ENCODE peak calls at places on chromosomes 5 and 9, in nine cellular contexts. D is CD8-positive, alpha-beta T cell; T is lower lobe of right lung; V is WERI-Rb-1; H is PC-3; J is right cardiac atrium; A is psoas muscle; L is IMR-90; U is PC-9. O is an unnamed sample.

GRCh38 chr9:115770521-115770920 is 383.1 kb upstream of the PAPPA start:
- DNase-seq in D (no peak), T (no peak), V (no peak), H (no peak), J (no peak), A (no peak), L (no peak), U (no peak), O (no peak)

GRCh38 chr9:127931092-127931881 is 710 bp upstream of the PIP5KL1 start:
- DNase-seq in D (no peak), T (no peak), V (no peak), H (peak; percentile 22), J (no peak), A (no peak), L (peak; percentile 74), U (peak; percentile 46), O (no peak)

GRCh38 chr5:124724357-124725039 is 21.9 kb downstream of the ZNF608 start:
- DNase-seq in D (no peak), T (no peak), V (no peak), H (no peak), J (no peak), A (no peak), L (no peak), U (no peak), O (no peak)

GRCh38 chr5:75869891-75870290 is 152.7 kb upstream of the POC5 start:
- DNase-seq in D (no peak), T (no peak), V (no peak), H (no peak), J (no peak), A (no peak), L (no peak), U (no peak), O (no peak)

GRCh38 chr5:73968729-73969128 is 342.7 kb downstream of the ARHGEF28 start:
- DNase-seq in D (no peak), T (no peak), V (no peak), H (no peak), J (no peak), A (no peak), L (peak; percentile 12), U (no peak), O (no peak)

GRCh38 chr5:6427689-6428088 is 21.0 kb upstream of the UBE2QL1 start:
- DNase-seq in D (no peak), T (no peak), V (no peak), H (peak; percentile 97), J (no peak), A (no peak), L (no peak), U (no peak), O (no peak)

GRCh38 chr9:18771736-18772135 is 261.3 kb downstream of the SAXO1 start:
- DNase-seq in D (no peak), T (no peak), V (no peak), H (no peak), J (no peak), A (no peak), L (no peak), U (no peak), O (no peak)

GRCh38 chr5:51227963-51228515 is 155.2 kb upstream of the ISL1 start:
- DNase-seq in D (no peak), T (no peak), V (no peak), H (no peak), J (no peak), A (no peak), L (no peak), U (no peak), O (no peak)

DNA sequence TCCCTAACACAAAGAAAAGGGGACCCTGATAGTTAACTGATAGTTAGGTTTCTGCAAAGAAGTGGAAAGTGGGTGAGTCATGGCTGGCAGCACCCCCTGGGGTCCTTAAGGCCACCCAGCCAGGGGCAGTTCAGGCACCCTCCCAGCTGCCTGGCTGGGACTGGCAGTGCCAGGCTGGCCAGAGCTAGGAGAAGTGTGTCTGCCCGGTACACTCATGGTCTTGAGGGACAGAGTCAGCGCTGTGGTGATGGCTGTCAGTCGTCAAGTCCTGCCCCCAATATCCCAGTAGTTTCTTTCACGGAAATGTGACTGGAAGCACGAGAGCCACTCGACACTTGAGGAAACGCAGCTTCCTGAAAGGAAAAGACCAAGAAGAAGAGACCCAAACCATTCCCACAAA is 22.3 kb upstream of the CNOT6 start:
- DNase-seq in D (no peak), T (no peak), V (no peak), H (no peak), J (no peak), A (no peak), L (no peak), U (no peak), O (no peak)
- H3K4me3 ChIP-seq in D (no peak overlapping the region), T (no peak overlapping the region), V (no peak overlapping the region), H (no peak overlapping the region), J (no peak overlapping the region), A (no peak overlapping the region), L (no peak overlapping the region), U (no peak overlapping the region), O (no peak overlapping the region)

GRCh38 chr5:34055671-34056070 is 12.7 kb upstream of the C1QTNF3 start:
- DNase-seq in D (no peak), T (no peak), V (no peak), H (no peak), J (no peak), A (no peak), L (no peak), U (no peak), O (no peak)

GRCh38 chr5:34051374-34051980 is 8.5 kb upstream of the C1QTNF3 start:
- DNase-seq in D (no peak), T (no peak), V (no peak), H (no peak), J (no peak), A (no peak), L (no peak), U (no peak), O (no peak)

GRCh38 chr5:34053133-34053532 is 10.1 kb upstream of the C1QTNF3 start:
- DNase-seq in D (no peak), T (no peak), V (no peak), H (peak; percentile 89), J (no peak), A (no peak), L (peak; percentile 78), U (no peak), O (no peak)

GRCh38 chr5:34054330-34054729 is 11.3 kb upstream of the C1QTNF3 start:
- DNase-seq in D (no peak), T (no peak), V (no peak), H (no peak), J (no peak), A (no peak), L (no peak), U (no peak), O (no peak)

DNA sequence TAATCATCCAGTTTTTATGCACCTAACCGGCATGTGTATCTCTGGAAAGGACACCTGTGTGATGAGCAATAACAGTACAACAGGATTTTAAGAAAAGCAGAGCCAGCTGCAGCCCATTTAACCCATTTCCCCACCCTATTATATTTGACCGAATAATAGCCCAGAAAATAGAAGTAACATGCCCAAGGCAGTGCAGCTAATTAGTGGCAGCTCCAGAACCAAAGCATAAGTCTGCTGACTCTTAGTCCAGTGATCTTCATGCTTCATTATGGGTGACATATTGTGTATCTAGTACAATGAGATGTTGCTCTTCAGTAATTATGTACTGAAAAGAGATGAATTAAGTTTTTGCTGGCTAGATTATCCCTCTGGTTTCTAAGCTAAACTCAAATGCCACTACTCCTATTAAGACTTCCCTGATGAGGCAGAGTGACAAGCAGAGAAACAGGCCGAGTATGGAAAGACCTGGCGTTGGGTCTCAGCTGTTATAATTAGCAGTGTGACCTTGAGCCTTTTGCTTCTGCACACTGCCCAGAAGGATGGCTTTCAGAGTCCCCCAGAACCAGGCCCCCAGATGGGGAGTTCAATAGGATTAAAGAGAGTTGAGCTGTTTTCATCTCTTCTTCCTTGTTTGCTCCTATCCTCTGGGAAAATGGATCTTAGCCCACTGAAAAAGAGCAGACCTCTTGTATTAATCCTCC is 10.7 kb upstream of the C1QTNF3 start:
- DNase-seq in D (no peak), T (no peak), V (peak; percentile 59), H (no peak), J (no peak), A (no peak), L (no peak), U (no peak), O (no peak)
- H3K4me3 ChIP-seq in D (no peak overlapping the region), T (no peak overlapping the region), V (no peak overlapping the region), H (peak overlapping the region; percentile 20), J (no peak overlapping the region), A (no peak overlapping the region), L (no peak overlapping the region), U (no peak overlapping the region), O (no peak overlapping the region)

DNA sequence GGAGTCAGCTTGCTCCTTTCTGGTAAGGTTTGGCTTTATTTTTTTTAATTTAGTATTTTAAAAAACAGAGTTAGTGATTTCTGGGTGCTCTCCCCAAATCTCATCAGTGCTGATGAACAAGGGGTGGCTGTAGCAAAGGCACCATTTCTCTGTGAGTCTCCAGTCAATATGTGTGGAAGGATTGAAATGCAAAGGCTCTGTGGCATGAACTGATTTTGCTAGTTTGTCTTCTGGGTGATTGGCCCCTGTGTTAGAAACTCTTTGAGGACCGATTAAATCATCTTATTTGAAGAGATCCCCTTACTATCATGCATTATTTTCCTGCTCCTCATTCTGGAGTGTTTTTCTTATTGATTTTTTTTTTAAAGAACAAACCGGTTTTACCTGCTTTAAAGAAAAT is 596 bp downstream of the TEK start:
- DNase-seq in D (no peak), T (no peak), V (no peak), H (no peak), J (no peak), A (no peak), L (no peak), U (no peak), O (no peak)
- H3K4me3 ChIP-seq in D (no peak overlapping the region), T (peak overlapping the region; percentile 48), V (no peak overlapping the region), H (no peak overlapping the region), J (peak overlapping the region; percentile 66), A (peak overlapping the region; percentile 57), L (peak overlapping the region; percentile 55), U (no peak overlapping the region), O (no peak overlapping the region)

GRCh38 chr9:108271236-108271635 is 584.5 kb downstream of the ACTL7B start:
- DNase-seq in D (no peak), T (no peak), V (peak; percentile 30), H (no peak), J (no peak), A (no peak), L (no peak), U (peak; percentile 7), O (no peak)

GRCh38 chr9:108272350-108272899 is 583.4 kb downstream of the ACTL7B start:
- DNase-seq in D (no peak), T (peak; percentile 53), V (peak; percentile 72), H (peak; percentile 54), J (peak; percentile 76), A (peak; percentile 41), L (peak; percentile 39), U (peak; percentile 72), O (peak; percentile 73)

GRCh38 chr9:108270041-108270440 is 585.7 kb downstream of the ACTL7B start:
- DNase-seq in D (no peak), T (no peak), V (no peak), H (peak; percentile 27), J (no peak), A (no peak), L (peak; percentile 38), U (peak; percentile 47), O (no peak)

GRCh38 chr9:108273988-108274387 is 581.8 kb downstream of the ACTL7B start:
- DNase-seq in D (no peak), T (no peak), V (peak; percentile 18), H (no peak), J (no peak), A (no peak), L (no peak), U (no peak), O (no peak)

DNA sequence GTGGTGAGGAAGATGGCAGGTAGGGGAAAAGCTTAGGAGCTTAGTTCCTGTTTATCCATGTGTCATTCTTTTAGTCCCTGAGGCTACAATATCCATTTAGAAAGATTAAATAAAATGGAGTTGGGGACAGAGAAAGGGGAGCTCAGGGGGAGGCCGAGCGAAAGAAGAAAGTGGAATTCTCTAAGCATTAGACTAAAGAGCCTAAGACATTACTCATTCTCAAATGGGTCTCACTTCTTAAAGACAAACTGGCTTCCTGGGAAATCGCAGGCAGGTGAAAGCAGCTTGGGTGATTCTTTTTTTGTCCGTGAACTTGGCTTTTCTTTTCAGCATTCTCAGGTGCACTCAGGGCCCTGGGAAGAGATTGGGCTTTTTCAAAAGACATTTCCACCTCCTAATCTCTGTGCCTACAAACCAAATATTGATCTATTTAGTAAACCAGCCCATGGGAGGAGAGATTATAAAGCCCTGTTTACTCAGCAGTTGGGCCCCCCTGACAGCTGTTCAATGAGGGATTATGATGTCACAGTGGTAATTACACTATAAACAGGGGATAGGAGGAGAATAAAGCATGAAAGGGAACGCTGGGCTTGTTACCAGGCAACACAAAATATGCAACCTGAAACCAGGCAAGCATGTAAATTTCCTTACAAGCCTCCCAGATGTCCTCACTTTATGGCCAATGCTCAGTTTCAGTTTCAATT is 584.0 kb downstream of the ACTL7B start:
- DNase-seq in D (no peak), T (no peak), V (peak; percentile 80), H (peak; percentile 64), J (no peak), A (no peak), L (peak; percentile 88), U (peak; percentile 60), O (no peak)
- H3K4me3 ChIP-seq in D (no peak overlapping the region), T (peak overlapping the region; percentile 17), V (peak overlapping the region; percentile 7), H (peak overlapping the region; percentile 65), J (no peak overlapping the region), A (peak overlapping the region; percentile 37), L (peak overlapping the region; percentile 24), U (peak overlapping the region; percentile 47), O (no peak overlapping the region)

O was measured in mucosa of descending colon.